ENCODE peak calls at places on chromosomes 1 and 21, in six cellular contexts. H, L, F, J, C and K are unnamed samples.

GRCh38 chr1:17922833-17923232 is 167.7 kb downstream of the ACTL8 start:
- DNase-seq in F (peak; percentile 12), H (peak; percentile 49), J (peak; percentile 15), C (peak; percentile 68), L (peak; percentile 57), K (peak; percentile 6)

GRCh38 chr1:110879758-110880606 is 7.0 kb downstream of the CD53 start:
- DNase-seq in C (no peak), J (no peak), H (no peak), F (no peak), L (no peak), K (peak; percentile 21)

GRCh38 chr1:24695202-24695974 is 49.9 kb upstream of the CLIC4 start:
- DNase-seq in J (no peak), H (no peak), L (no peak), C (peak; percentile 66), F (no peak), K (no peak)

GRCh38 chr1:76068953-76069561 is 5.5 kb upstream of the ST6GALNAC3 start:
- DNase-seq in J (no peak), L (no peak), H (no peak), C (no peak), F (no peak), K (no peak)

GRCh38 chr1:155636397-155637153 is 26.6 kb downstream of the MSTO1 start:
- DNase-seq in H (no peak), L (no peak), C (no peak), J (no peak), F (no peak), K (no peak)

GRCh38 chr21:26116456-26117011 is 54.0 kb downstream of the APP start:
- DNase-seq in C (peak; percentile 97), J (no peak), H (no peak), L (no peak), F (peak; percentile 44), K (peak; percentile 87)

GRCh38 chr1:248841702-248842395 is 3.8 kb downstream of the ZNF672 start:
- DNase-seq in J (no peak), L (peak; percentile 26), F (peak; percentile 65), C (peak; percentile 68), H (peak; percentile 71), K (no peak)

GRCh38 chr1:226960256-226960655 is 20.2 kb downstream of the COQ8A start:
- DNase-seq in H (no peak), J (no peak), L (no peak), F (no peak), C (no peak), K (no peak)

GRCh38 chr1:182389619-182390047 is 2.0 kb downstream of the GLUL start:
- DNase-seq in C (no peak), J (no peak), F (no peak), H (no peak), L (no peak), K (no peak)

GRCh38 chr1:110188116-110188618 is 21.9 kb upstream of the KCNC4 start:
- DNase-seq in H (no peak), L (no peak), J (no peak), F (peak; percentile 66), C (no peak), K (peak; percentile 69)

GRCh38 chr1:214472362-214472761 is 79.0 kb downstream of the PTPN14 start:
- DNase-seq in L (no peak), H (no peak), F (no peak), J (no peak), C (peak; percentile 76), K (peak; percentile 60)

GRCh38 chr21:34180826-34181359 is 107.5 kb downstream of the MRPS6 start:
- DNase-seq in H (no peak), C (no peak), F (no peak), J (no peak), L (peak; percentile 59), K (no peak)

GRCh38 chr1:58398714-58399113 is 147.8 kb downstream of the OMA1 start:
- DNase-seq in H (no peak), L (no peak), J (no peak), F (no peak), C (no peak), K (no peak)

GRCh38 chr1:58399176-58399575 is 147.3 kb downstream of the OMA1 start:
- DNase-seq in F (no peak), H (no peak), L (no peak), C (peak; percentile 27), J (no peak), K (no peak)

GRCh38 chr1:58395355-58395754 is 151.2 kb downstream of the OMA1 start:
- DNase-seq in L (no peak), F (peak; percentile 91), J (no peak), C (peak; percentile 86), H (peak; percentile 36), K (peak; percentile 30)

GRCh38 chr1:58397187-58397820 is 149.2 kb downstream of the OMA1 start:
- DNase-seq in F (peak; percentile 80), J (no peak), C (peak; percentile 90), L (no peak), H (no peak), K (peak; percentile 71)

DNA sequence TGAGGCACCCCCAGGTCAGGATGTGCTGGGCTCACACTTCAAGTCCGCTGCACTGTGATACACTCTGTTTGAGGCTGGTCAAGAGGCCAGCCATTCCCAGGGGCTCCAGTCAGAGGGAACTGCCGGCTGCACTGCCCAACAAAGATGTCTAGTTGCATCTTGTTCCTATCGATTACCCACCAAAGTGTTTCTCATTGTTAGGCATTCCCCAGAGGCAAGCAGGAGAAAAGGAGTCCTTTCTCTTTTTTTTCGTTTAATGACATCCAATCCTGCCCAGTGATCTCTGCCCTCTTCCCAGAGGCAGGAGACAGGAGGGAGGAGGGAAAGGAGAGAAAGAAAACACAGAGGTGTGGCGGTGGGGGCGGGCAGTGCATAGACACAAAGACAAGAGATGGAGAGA is 150.4 kb downstream of the OMA1 start:
- DNase-seq in L (peak; percentile 61), C (no peak), H (no peak), F (no peak), J (no peak), K (no peak)
- H3K4me2 ChIP-seq in L (no peak overlapping the region), C (no peak overlapping the region), H (no peak overlapping the region), F (no peak overlapping the region), J (no peak overlapping the region), K (no peak overlapping the region)

GRCh38 chr1:12452262-12452661 is 165.7 kb downstream of the DHRS3 start:
- DNase-seq in C (no peak), L (no peak), H (no peak), J (no peak), F (no peak), K (no peak)
- H3K23ac ChIP-seq in C (no peak overlapping the region), L (no peak overlapping the region), H (no peak overlapping the region), J (no peak overlapping the region), F (no peak overlapping the region), K (no peak overlapping the region)

GRCh38 chr1:29267341-29268070 is 31.2 kb downstream of the PTPRU start:
- DNase-seq in J (no peak), C (no peak), F (no peak), L (no peak), H (no peak), K (no peak)
- H3K9ac ChIP-seq in J (no peak overlapping the region), C (no peak overlapping the region), F (no peak overlapping the region), L (no peak overlapping the region), H (no peak overlapping the region), K (no peak overlapping the region)

GRCh38 chr1:174308604-174309003 is 139.2 kb upstream of the GPR52 start:
- DNase-seq in L (no peak), H (no peak), C (no peak), J (no peak), F (no peak), K (peak; percentile 19)
- H3K4me2 ChIP-seq in L (no peak overlapping the region), H (no peak overlapping the region), C (no peak overlapping the region), J (no peak overlapping the region), F (no peak overlapping the region), K (no peak overlapping the region)

DNA sequence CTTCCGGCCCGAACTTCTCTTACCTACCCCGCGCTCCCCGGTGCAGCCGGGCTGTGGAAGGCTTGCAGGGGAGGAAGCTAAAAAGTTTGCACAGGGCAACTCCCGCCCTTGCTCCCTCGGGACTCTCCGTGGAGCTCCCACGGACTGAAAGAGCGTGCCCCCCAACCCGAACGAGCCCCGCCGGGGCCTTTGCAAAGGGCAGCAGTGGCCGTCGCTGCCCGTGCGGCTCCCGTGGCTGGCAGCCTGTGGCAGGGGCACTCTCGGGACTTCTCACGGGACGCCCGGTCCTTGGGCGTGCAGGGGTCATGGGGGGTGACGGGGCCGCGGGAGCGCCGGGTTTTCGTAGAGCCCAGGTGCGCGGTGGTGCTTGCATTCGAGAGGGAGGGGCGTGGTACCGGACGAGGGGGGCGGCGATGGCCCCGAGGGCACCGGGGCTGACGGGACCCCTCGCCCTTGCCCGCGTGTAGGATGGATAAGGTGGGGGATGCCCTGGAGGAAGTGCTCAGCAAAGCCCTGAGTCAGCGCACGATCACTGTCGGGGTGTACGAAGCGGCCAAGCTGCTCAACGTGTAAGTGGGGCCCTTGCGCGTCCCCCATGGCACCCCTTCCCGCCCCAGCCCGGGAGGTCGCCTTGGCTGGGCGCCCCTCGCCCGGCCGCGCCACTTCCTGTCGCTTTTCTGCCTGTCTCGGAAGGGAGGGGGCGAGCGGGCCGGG is 714 bp downstream of the GADD45A start:
- DNase-seq in J (no peak), C (no peak), L (no peak), H (peak; percentile 58), F (no peak), K (peak; percentile 31)
- H3K23ac ChIP-seq in J (no peak overlapping the region), C (peak overlapping the region; percentile 98), L (peak overlapping the region; percentile 98), H (no peak overlapping the region), F (peak overlapping the region; percentile 82), K (peak overlapping the region; percentile 45)